ENCODE peak calls at places on chromosome 17, in seven cellular contexts. Q is neural progenitor cell, X is NB4, C is cardiac muscle cell, Z is A549, G is pancreas, O is GM12865. T is an unnamed sample.

GRCh38 chr17:82350182-82351030 is 8.6 kb upstream of the TEX19 start:
- DNase-seq in X (peak; percentile 31), Q (no peak), C (no peak), O (peak; percentile 79), G (no peak), Z (no peak), T (no peak)

GRCh38 chr17:75776399-75777242 is 8.0 kb upstream of the UNK start:
- DNase-seq in C (no peak), X (peak; percentile 74), Z (no peak), O (no peak), G (no peak), Q (no peak), T (no peak)

GRCh38 chr17:66814026-66814425 is 20.9 kb upstream of the CACNG5 start:
- DNase-seq in C (no peak), G (no peak), Z (no peak), O (no peak), X (no peak), Q (no peak), T (no peak)

GRCh38 chr17:1735418-1735817 is 7.3 kb upstream of the SERPINF2 start:
- DNase-seq in Q (no peak), C (no peak), G (no peak), O (no peak), X (no peak), Z (no peak), T (no peak)

GRCh38 chr17:4708436-4708835 is 2.0 kb upstream of the ARRB2 start:
- DNase-seq in Q (peak; percentile 36), G (no peak), Z (no peak), X (no peak), C (no peak), O (peak; percentile 42), T (no peak)

GRCh38 chr17:6098466-6099180 is 28.4 kb downstream of the WSCD1 start:
- DNase-seq in Q (peak; percentile 53), O (no peak), G (no peak), Z (no peak), C (peak; percentile 32), X (no peak), T (no peak)

GRCh38 chr17:68011199-68011665 is 15.0 kb upstream of the C17orf58 start:
- DNase-seq in G (no peak), C (peak; percentile 63), X (peak; percentile 60), O (peak; percentile 69), Z (peak; percentile 66), Q (peak; percentile 66), T (no peak)

GRCh38 chr17:59401725-59402124 is 70.3 kb downstream of the YPEL2 start:
- DNase-seq in X (no peak), C (no peak), Q (no peak), O (no peak), G (no peak), Z (no peak), T (no peak)

GRCh38 chr17:27457405-27457730 is 1.1 kb downstream of the KSR1 start:
- DNase-seq in Z (no peak), G (no peak), O (no peak), C (no peak), X (no peak), Q (no peak), T (no peak)

GRCh38 chr17:27457731-27458523 is 1.7 kb downstream of the KSR1 start:
- DNase-seq in C (peak; percentile 28), G (no peak), Z (peak; percentile 44), O (peak; percentile 56), Q (peak; percentile 70), X (peak; percentile 33), T (peak; percentile 63)

GRCh38 chr17:27455569-27455913 is 707 bp upstream of the KSR1 start:
- DNase-seq in C (no peak), O (no peak), G (no peak), X (no peak), Q (no peak), Z (no peak), T (no peak)

GRCh38 chr17:27456681-27457404 is 595 bp downstream of the KSR1 start:
- DNase-seq in C (no peak), Z (no peak), O (no peak), G (peak; percentile 18), X (no peak), Q (peak; percentile 32), T (no peak)

GRCh38 chr17:27455914-27456680 is at the start of gene KSR1:
- DNase-seq in Q (peak; percentile 97), C (peak; percentile 95), X (peak; percentile 88), G (peak; percentile 85), O (peak; percentile 90), Z (peak; percentile 85), T (no peak)
- TF ChIP-seq CTCF in Q (peak; percentile 69), C (peak; percentile 55), X (peak; percentile 76), G (no peak), O (peak; percentile 16), Z (peak; percentile 64), T (no peak)

GRCh38 chr17:30599424-30600061 is 122.3 kb downstream of the GOSR1 start:
- DNase-seq in Q (no peak), O (peak; percentile 48), X (peak; percentile 30), Z (no peak), G (no peak), C (no peak), T (no peak)

GRCh38 chr17:30600062-30600829 is 123.0 kb downstream of the GOSR1 start:
- DNase-seq in Q (peak; percentile 93), Z (peak; percentile 98), G (peak; percentile 80), X (peak; percentile 94), C (peak; percentile 90), O (peak; percentile 89), T (no peak)

GRCh38 chr17:30600830-30601494 is 123.8 kb downstream of the GOSR1 start:
- DNase-seq in G (no peak), C (peak; percentile 28), Z (peak; percentile 48), X (peak; percentile 52), O (peak; percentile 43), Q (peak; percentile 58), T (no peak)

GRCh38 chr17:30605523-30605922 is 128.3 kb downstream of the GOSR1 start:
- DNase-seq in C (no peak), Z (no peak), O (no peak), X (no peak), G (no peak), Q (no peak), T (no peak)

DNA sequence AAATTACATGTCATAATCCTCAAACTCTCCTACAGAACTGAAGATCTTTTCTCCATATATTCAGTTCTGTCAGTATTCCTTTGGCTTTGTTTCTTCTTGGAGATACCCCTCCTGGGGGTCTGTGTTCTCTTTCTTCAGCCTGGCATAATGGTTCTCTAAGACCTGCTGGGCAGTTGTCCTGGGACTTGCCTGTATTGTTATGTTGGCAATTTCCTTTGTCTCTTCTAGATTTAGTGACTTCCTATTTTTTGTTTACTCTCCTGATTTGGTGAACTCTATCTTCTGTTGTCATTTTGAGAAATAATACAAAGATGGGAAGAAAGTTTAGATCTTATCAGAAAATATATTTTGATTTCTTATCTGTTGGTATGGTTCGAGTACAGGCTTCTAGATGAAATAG is 127.8 kb downstream of the GOSR1 start:
- DNase-seq in C (no peak), Z (no peak), O (no peak), Q (peak; percentile 49), X (peak; percentile 25), G (no peak), T (no peak)
- H3K4me3 ChIP-seq in C (no peak overlapping the region), Z (no peak overlapping the region), O (no peak overlapping the region), Q (no peak overlapping the region), X (no peak overlapping the region), G (no peak overlapping the region), T (no peak overlapping the region)

DNA sequence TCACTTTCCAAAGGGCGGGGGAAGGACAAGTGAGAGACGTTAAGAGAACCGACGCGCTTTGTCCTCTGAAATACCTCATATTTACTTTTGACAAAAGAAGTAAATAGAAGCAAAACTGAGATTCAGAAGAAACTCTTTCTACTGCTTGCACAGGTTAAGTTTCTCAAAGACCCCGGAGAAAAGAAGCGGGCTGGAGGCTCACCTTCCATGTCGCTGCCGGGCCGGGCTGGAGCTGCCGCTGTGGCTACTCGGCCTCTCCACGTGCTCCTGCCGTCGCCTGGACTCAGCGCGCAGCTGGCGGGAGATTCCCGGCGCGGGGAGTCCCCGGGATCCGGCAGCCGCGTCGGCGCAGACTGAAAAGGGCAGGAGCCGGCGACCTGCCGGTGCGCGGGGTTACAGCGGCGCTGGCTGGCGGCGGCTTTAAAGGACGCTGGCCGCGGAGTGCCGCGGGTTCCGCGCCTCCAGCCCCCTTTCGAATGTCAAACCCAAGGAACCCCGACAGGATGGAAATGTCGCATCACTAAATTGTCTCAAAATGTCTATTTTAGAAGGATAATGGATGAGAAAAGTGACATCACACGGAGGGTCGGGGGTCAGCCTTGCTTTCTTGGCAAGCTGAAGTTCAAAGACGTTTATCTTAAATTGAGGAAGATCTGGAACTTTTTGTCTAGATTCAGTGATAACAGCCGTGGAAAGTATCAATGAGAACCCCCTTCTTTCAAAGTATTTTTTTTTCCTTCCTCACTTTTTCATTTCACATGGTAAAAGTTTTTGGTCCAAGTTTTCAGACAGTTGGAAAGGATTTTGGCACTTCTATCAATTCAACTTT is at the start of gene IKZF3:
- DNase-seq in O (peak; percentile 94), X (peak; percentile 86), C (peak; percentile 86), Z (peak; percentile 64), Q (peak; percentile 93), G (peak; percentile 63), T (no peak)
- TF ChIP-seq CTCF in O (peak; percentile 52), X (peak; percentile 30), C (no peak), Z (no peak), Q (peak; percentile 41), G (no peak), T (no peak)

GRCh38 chr17:38418069-38418692 is 10.1 kb upstream of the ARHGAP23 start:
- DNase-seq in X (no peak), G (no peak), Z (no peak), O (no peak), C (no peak), Q (no peak), T (no peak)

GRCh38 chr17:38417210-38417951 is 10.9 kb upstream of the ARHGAP23 start:
- DNase-seq in Z (no peak), G (no peak), C (no peak), Q (no peak), O (peak; percentile 19), X (peak; percentile 83), T (no peak)

GRCh38 chr17:38416840-38417209 is 11.4 kb upstream of the ARHGAP23 start:
- DNase-seq in Q (no peak), X (peak; percentile 94), O (no peak), G (no peak), C (no peak), Z (no peak), T (no peak)

GRCh38 chr17:38418693-38419507 is 9.4 kb upstream of the ARHGAP23 start:
- DNase-seq in O (no peak), G (no peak), C (peak; percentile 45), Z (no peak), Q (peak; percentile 64), X (no peak), T (no peak)

DNA sequence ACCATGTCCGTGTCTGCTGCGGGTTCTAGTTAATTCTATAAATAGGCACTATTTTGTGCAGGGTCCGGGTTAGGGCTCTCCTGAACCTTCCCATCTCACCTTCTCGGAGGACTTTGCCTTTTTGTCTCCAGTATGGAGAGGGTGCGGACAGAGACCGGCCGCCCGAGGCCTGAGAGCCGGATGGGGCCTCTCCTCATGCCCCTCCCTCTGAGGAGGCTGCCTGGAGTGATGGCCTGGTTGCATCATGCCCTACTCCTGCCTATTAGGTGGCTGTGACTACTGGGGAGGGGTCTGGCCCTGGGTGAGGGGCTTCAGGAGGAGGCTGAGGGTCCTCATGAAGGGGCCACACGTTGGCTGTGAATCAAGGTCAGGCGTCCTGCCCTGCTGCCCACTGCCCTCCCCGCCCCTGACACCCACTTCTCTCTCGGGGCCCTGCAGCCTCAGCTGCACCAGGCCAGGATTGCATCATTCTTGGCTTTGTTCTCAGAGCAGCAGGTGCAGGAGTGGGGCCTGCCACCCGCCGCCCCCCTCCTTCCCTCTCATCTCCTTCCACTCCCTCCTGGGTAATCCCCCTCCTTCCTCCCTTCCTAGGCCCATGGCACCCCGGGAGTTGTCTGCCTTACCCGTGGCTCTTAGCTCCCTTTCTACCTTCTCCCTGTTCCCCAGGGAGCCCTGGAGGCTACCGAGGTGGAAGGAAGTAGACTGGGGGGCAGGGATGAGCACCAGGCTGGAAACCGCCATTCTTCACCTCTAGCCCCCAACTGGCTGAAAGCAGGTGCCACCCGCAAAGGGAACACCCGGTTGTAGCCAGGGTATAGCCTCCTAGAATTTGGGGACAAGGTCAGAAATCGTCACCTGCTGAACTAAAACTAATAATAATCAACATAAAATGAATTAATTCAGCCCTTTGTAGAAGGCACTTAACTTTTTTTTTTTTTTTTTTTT is 12.7 kb upstream of the ARHGAP23 start:
- DNase-seq in Q (peak; percentile 61), X (peak; percentile 97), C (no peak), O (peak; percentile 70), G (no peak), Z (no peak), T (no peak)
- H3K4me3 ChIP-seq in Q (peak overlapping the region; percentile 18), X (peak overlapping the region; percentile 56), C (no peak overlapping the region), O (peak overlapping the region; percentile 49), G (no peak overlapping the region), Z (peak overlapping the region; percentile 17), T (peak overlapping the region; percentile 24)